ENCODE peak calls at places on chromosomes 11 and 22, in five cellular contexts. One of them, this sample, is unnamed.

GRCh38 chr22:23826510-23827350 is 12.1 kb downstream of the DERL3 start:
- DNase-seq in right atrium auricular region: no peak
- DNase-seq in spleen: peak
- DNase-seq in A549: no peak
- DNase-seq in mammary epithelial cell: no peak
- DNase-seq in this sample: peak

GRCh38 chr11:36426226-36426848 is 83.7 kb downstream of the TRAF6 start:
- DNase-seq in right atrium auricular region: no peak
- DNase-seq in spleen: no peak
- DNase-seq in A549: no peak
- DNase-seq in mammary epithelial cell: no peak
- DNase-seq in this sample: no peak

GRCh38 chr11:78961938-78962701 is 387.5 kb upstream of the NARS2 start:
- DNase-seq in right atrium auricular region: no peak
- DNase-seq in spleen: no peak
- DNase-seq in A549: no peak
- DNase-seq in mammary epithelial cell: no peak
- DNase-seq in this sample: peak

GRCh38 chr22:20084547-20085413 is 4.7 kb downstream of the DGCR8 start:
- DNase-seq in right atrium auricular region: no peak
- DNase-seq in spleen: peak
- DNase-seq in A549: peak
- DNase-seq in mammary epithelial cell: no peak
- DNase-seq in this sample: peak

GRCh38 chr11:119615003-119615878 is 113.8 kb downstream of the NECTIN1 start:
- DNase-seq in right atrium auricular region: no peak
- DNase-seq in spleen: no peak
- DNase-seq in A549: peak
- DNase-seq in mammary epithelial cell: peak
- DNase-seq in this sample: peak

GRCh38 chr11:96091476-96091875 is 167.6 kb upstream of the MTMR2 start:
- DNase-seq in right atrium auricular region: no peak
- DNase-seq in spleen: no peak
- DNase-seq in A549: no peak
- DNase-seq in mammary epithelial cell: no peak
- DNase-seq in this sample: no peak

GRCh38 chr11:36499325-36499724 is 10.7 kb downstream of the TRAF6 start:
- DNase-seq in right atrium auricular region: no peak
- DNase-seq in spleen: no peak
- DNase-seq in A549: no peak
- DNase-seq in mammary epithelial cell: no peak
- DNase-seq in this sample: no peak

GRCh38 chr22:24177456-24177855 is 3.8 kb upstream of the SUSD2 start:
- DNase-seq in right atrium auricular region: no peak
- DNase-seq in spleen: no peak
- DNase-seq in A549: no peak
- DNase-seq in mammary epithelial cell: no peak
- DNase-seq in this sample: no peak

GRCh38 chr22:39859903-39860588 is 33.5 kb downstream of the ENTHD1 start:
- DNase-seq in right atrium auricular region: no peak
- DNase-seq in spleen: no peak
- DNase-seq in A549: no peak
- DNase-seq in mammary epithelial cell: no peak
- DNase-seq in this sample: no peak

GRCh38 chr11:76506833-76507232 is 62.0 kb downstream of the EMSY start:
- DNase-seq in right atrium auricular region: no peak
- DNase-seq in spleen: no peak
- DNase-seq in A549: no peak
- DNase-seq in mammary epithelial cell: no peak
- DNase-seq in this sample: no peak

GRCh38 chr11:69297225-69297925 is 3.4 kb downstream of the MYEOV start:
- DNase-seq in right atrium auricular region: peak
- DNase-seq in spleen: peak
- DNase-seq in A549: peak
- DNase-seq in mammary epithelial cell: peak
- DNase-seq in this sample: peak

GRCh38 chr11:62974848-62975522 is 9.8 kb downstream of the SLC22A6 start:
- DNase-seq in right atrium auricular region: no peak
- DNase-seq in spleen: no peak
- DNase-seq in A549: peak
- DNase-seq in mammary epithelial cell: no peak
- DNase-seq in this sample: peak

GRCh38 chr22:27405672-27406388 is 395.7 kb downstream of the MN1 start:
- DNase-seq in right atrium auricular region: no peak
- DNase-seq in spleen: no peak
- DNase-seq in A549: peak
- DNase-seq in mammary epithelial cell: peak
- DNase-seq in this sample: peak

GRCh38 chr11:113896156-113896879 is 8.3 kb upstream of the HTR3B start:
- DNase-seq in right atrium auricular region: peak
- DNase-seq in spleen: no peak
- DNase-seq in A549: peak
- DNase-seq in mammary epithelial cell: no peak
- DNase-seq in this sample: peak

GRCh38 chr11:94060401-94060800 is 39.2 kb downstream of the HEPHL1 start:
- DNase-seq in right atrium auricular region: no peak
- DNase-seq in spleen: no peak
- DNase-seq in A549: no peak
- DNase-seq in mammary epithelial cell: peak
- DNase-seq in this sample: peak

GRCh38 chr22:30396871-30397655 is at the start of gene SEC14L2:
- DNase-seq in right atrium auricular region: peak
- DNase-seq in spleen: no peak
- DNase-seq in A549: peak
- DNase-seq in mammary epithelial cell: peak
- DNase-seq in this sample: peak

GRCh38 chr11:117319214-117319840 is 3.3 kb upstream of the BACE1 start:
- DNase-seq in right atrium auricular region: no peak
- DNase-seq in spleen: peak
- DNase-seq in A549: no peak
- DNase-seq in mammary epithelial cell: no peak
- DNase-seq in this sample: no peak

GRCh38 chr11:59769828-59770227 is 14.7 kb downstream of the STX3 start:
- DNase-seq in right atrium auricular region: no peak
- DNase-seq in spleen: no peak
- DNase-seq in A549: no peak
- DNase-seq in mammary epithelial cell: no peak
- DNase-seq in this sample: no peak

GRCh38 chr22:37329239-37330140 is 47.2 kb downstream of the CYTH4 start:
- DNase-seq in right atrium auricular region: no peak
- DNase-seq in spleen: no peak
- DNase-seq in A549: no peak
- DNase-seq in mammary epithelial cell: peak
- DNase-seq in this sample: no peak

GRCh38 chr11:31059529-31059928 is 310.0 kb downstream of the DCDC1 start:
- DNase-seq in right atrium auricular region: no peak
- DNase-seq in spleen: no peak
- DNase-seq in A549: no peak
- DNase-seq in mammary epithelial cell: no peak
- DNase-seq in this sample: no peak

GRCh38 chr11:45393826-45394225 is 107.7 kb upstream of the SYT13 start:
- DNase-seq in right atrium auricular region: no peak
- DNase-seq in spleen: no peak
- DNase-seq in A549: no peak
- DNase-seq in mammary epithelial cell: no peak
- DNase-seq in this sample: no peak

GRCh38 chr11:120972621-120973020 is 51.3 kb upstream of the TBCEL start:
- DNase-seq in right atrium auricular region: no peak
- DNase-seq in spleen: no peak
- DNase-seq in A549: no peak
- DNase-seq in mammary epithelial cell: no peak
- DNase-seq in this sample: no peak

GRCh38 chr11:33773399-33774355 is 643 bp downstream of the FBXO3 start:
- DNase-seq in right atrium auricular region: no peak
- DNase-seq in spleen: peak
- DNase-seq in A549: peak
- DNase-seq in mammary epithelial cell: peak
- DNase-seq in this sample: peak

GRCh38 chr11:68839953-68840641 is 1.6 kb downstream of the CPT1A start:
- DNase-seq in right atrium auricular region: no peak
- DNase-seq in spleen: no peak
- DNase-seq in A549: no peak
- DNase-seq in mammary epithelial cell: no peak
- DNase-seq in this sample: no peak

GRCh38 chr22:19568337-19569311 is 44.4 kb upstream of the CLDN5 start:
- DNase-seq in right atrium auricular region: no peak
- DNase-seq in spleen: no peak
- DNase-seq in A549: no peak
- DNase-seq in mammary epithelial cell: peak
- DNase-seq in this sample: no peak

GRCh38 chr11:81220166-81220895 is 1513.3 kb downstream of the FAM181B start:
- DNase-seq in right atrium auricular region: no peak
- DNase-seq in spleen: no peak
- DNase-seq in A549: no peak
- DNase-seq in mammary epithelial cell: no peak
- DNase-seq in this sample: no peak
- H3K27ac ChIP-seq in right atrium auricular region: no peak
- H3K27ac ChIP-seq in spleen: no peak
- H3K27ac ChIP-seq in A549: no peak
- H3K27ac ChIP-seq in mammary epithelial cell: no peak
- H3K27ac ChIP-seq in this sample: no peak

GRCh38 chr22:36026741-36027140 is 1.9 kb downstream of the RBFOX2 start:
- DNase-seq in right atrium auricular region: no peak
- DNase-seq in spleen: no peak
- DNase-seq in A549: no peak
- DNase-seq in mammary epithelial cell: peak
- DNase-seq in this sample: peak

GRCh38 chr22:36021649-36022048 is 7.0 kb downstream of the RBFOX2 start:
- DNase-seq in right atrium auricular region: no peak
- DNase-seq in spleen: no peak
- DNase-seq in A549: no peak
- DNase-seq in mammary epithelial cell: no peak
- DNase-seq in this sample: no peak

GRCh38 chr22:36017661-36018091 is 10.9 kb downstream of the RBFOX2 start:
- DNase-seq in right atrium auricular region: no peak
- DNase-seq in spleen: no peak
- DNase-seq in A549: no peak
- DNase-seq in mammary epithelial cell: no peak
- DNase-seq in this sample: no peak

GRCh38 chr22:36022697-36023096 is 5.9 kb downstream of the RBFOX2 start:
- DNase-seq in right atrium auricular region: no peak
- DNase-seq in spleen: no peak
- DNase-seq in A549: no peak
- DNase-seq in mammary epithelial cell: no peak
- DNase-seq in this sample: no peak

DNA sequence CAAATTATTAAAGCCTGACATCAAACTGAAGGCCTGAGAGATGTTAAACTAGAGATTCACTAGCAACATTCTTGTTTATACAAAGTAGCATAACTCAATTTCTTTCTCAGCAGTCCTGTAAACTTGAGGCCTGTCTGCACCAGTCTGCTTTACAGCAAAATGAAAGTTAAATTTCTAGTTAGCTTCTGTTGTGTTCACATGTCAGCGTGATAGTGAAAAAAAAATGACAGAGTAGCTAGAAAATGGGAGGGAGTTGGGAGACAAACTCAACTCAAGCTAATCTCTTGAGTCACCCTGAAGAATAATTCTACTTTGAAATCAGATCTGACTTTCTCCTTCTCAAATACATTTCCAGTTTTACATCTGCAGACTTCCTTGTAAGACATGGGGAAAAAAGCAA is 6.5 kb downstream of the RBFOX2 start:
- DNase-seq in right atrium auricular region: no peak
- DNase-seq in spleen: no peak
- DNase-seq in A549: no peak
- DNase-seq in mammary epithelial cell: no peak
- DNase-seq in this sample: no peak
- H3K27ac ChIP-seq in right atrium auricular region: peak
- H3K27ac ChIP-seq in spleen: peak
- H3K27ac ChIP-seq in A549: no peak
- H3K27ac ChIP-seq in mammary epithelial cell: no peak
- H3K27ac ChIP-seq in this sample: peak

GRCh38 chr11:74612877-74613276 is 20.5 kb downstream of the POLD3 start:
- DNase-seq in right atrium auricular region: no peak
- DNase-seq in spleen: no peak
- DNase-seq in A549: no peak
- DNase-seq in mammary epithelial cell: no peak
- DNase-seq in this sample: no peak

GRCh38 chr11:74620537-74620936 is 28.2 kb downstream of the POLD3 start:
- DNase-seq in right atrium auricular region: no peak
- DNase-seq in spleen: no peak
- DNase-seq in A549: no peak
- DNase-seq in mammary epithelial cell: no peak
- DNase-seq in this sample: no peak

GRCh38 chr11:74615311-74615710 is 22.9 kb downstream of the POLD3 start:
- DNase-seq in right atrium auricular region: no peak
- DNase-seq in spleen: no peak
- DNase-seq in A549: no peak
- DNase-seq in mammary epithelial cell: no peak
- DNase-seq in this sample: no peak

GRCh38 chr11:74611369-74611861 is 19.0 kb downstream of the POLD3 start:
- DNase-seq in right atrium auricular region: no peak
- DNase-seq in spleen: no peak
- DNase-seq in A549: peak
- DNase-seq in mammary epithelial cell: peak
- DNase-seq in this sample: peak

DNA sequence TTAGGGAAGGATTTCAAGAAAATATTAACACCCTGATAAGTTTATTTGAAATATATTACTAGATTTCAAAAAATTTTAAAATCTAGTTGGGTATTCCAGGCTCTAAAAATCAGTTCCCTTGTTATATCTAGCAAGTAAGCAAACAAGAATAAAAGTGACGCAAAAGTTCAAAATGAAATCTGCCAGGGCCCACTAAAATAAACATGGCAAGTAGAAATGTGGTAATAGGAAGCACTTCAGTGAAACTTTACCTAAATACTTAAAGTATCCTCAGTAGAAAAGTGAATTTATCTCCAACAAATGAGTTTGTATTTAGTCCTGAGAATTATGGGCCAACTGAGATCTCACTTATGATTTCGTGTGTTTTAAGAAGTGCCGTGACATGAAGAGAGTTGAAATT is 23.6 kb downstream of the POLD3 start:
- DNase-seq in right atrium auricular region: no peak
- DNase-seq in spleen: no peak
- DNase-seq in A549: no peak
- DNase-seq in mammary epithelial cell: no peak
- DNase-seq in this sample: no peak
- H3K27ac ChIP-seq in right atrium auricular region: no peak
- H3K27ac ChIP-seq in spleen: peak
- H3K27ac ChIP-seq in A549: no peak
- H3K27ac ChIP-seq in mammary epithelial cell: no peak
- H3K27ac ChIP-seq in this sample: peak

DNA sequence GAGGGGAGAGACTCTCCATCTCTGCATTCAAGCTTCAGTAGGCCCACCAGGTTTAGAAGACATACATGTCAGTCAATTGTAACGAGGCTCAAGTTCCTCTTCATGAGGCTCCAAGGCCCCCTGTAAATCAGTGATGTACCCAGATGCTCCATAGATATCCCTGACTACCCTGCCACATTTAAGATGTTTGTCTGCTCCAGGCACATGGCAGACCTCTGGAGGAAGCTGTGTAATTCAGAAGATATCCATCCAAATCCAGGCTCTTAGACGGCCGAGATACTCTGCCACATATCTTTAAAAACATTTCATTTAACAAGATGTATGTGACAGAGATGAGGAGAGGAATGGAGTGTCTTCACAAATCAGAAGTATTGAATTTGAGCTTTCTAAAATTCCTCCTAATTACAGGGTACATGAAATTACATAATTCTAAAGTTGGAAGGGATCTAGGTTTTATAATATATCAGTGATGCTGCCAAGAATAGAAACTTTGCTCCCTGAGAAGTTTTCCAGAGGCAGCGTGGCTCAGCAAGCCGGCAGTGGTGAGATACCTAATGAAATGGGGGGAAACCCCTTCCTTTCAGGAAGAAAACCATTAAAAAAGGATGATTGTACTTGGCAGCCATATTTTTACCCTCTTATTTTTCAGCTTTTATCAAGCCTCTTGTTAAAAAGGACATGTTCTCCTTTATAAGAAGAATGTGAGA is 8.8 kb upstream of the ME3 start:
- DNase-seq in right atrium auricular region: no peak
- DNase-seq in spleen: no peak
- DNase-seq in A549: no peak
- DNase-seq in mammary epithelial cell: no peak
- DNase-seq in this sample: no peak
- H3K27ac ChIP-seq in right atrium auricular region: peak
- H3K27ac ChIP-seq in spleen: no peak
- H3K27ac ChIP-seq in A549: no peak
- H3K27ac ChIP-seq in mammary epithelial cell: no peak
- H3K27ac ChIP-seq in this sample: no peak